ENCODE peak calls at places on chromosomes 5 and 9, in four cellular contexts. E, X, P and Y are unnamed samples.

GRCh38 chr5:82620957-82621600 is 342.9 kb upstream of the RPS23 start:
- DNase-seq in E (no peak), X (no peak), P (peak; percentile 44), Y (no peak)

GRCh38 chr9:91033270-91033669 is 231.7 kb downstream of the SYK start:
- DNase-seq in E (no peak), X (no peak), P (no peak), Y (no peak)

GRCh38 chr5:128498844-128499455 is 39.1 kb downstream of the FBN2 start:
- DNase-seq in E (peak; percentile 68), X (peak; percentile 16), P (peak; percentile 53), Y (no peak)

GRCh38 chr5:66615894-66616293 is 19.7 kb downstream of the MAST4 start:
- DNase-seq in E (no peak), X (no peak), P (no peak), Y (no peak)

GRCh38 chr9:126523621-126524111 is 90.1 kb upstream of the LMX1B start:
- DNase-seq in E (no peak), X (no peak), P (no peak), Y (no peak)

GRCh38 chr9:35793461-35793860 is 2.1 kb downstream of the NPR2 start:
- DNase-seq in E (no peak), X (no peak), P (no peak), Y (no peak)

GRCh38 chr5:163914911-163915310 is 409.5 kb downstream of the MAT2B start:
- DNase-seq in E (no peak), X (no peak), P (no peak), Y (no peak)

GRCh38 chr5:149441986-149442385 is 62.9 kb upstream of the IL17B start:
- DNase-seq in E (no peak), X (no peak), P (no peak), Y (no peak)

GRCh38 chr9:26321935-26322334 is 570.7 kb downstream of the CAAP1 start:
- DNase-seq in E (no peak), X (no peak), P (no peak), Y (no peak)